ENCODE peak calls at places on chromosomes 3 and 15, in five cellular contexts. S, V, N, Y and X are unnamed samples.

GRCh38 chr3:156456771-156457224 is 98.1 kb downstream of the SSR3 start:
- DNase-seq in S (no peak), V (no peak), N (peak; percentile 46), Y (peak; percentile 41), X (peak; percentile 63)

GRCh38 chr15:70358011-70358819 is 260.5 kb upstream of the TLE3 start:
- DNase-seq in S (no peak), V (no peak), N (no peak), Y (no peak), X (no peak)

GRCh38 chr3:154316974-154317767 is 7.1 kb downstream of the DHX36 start:
- DNase-seq in S (no peak), V (no peak), N (no peak), Y (no peak), X (no peak)

GRCh38 chr15:99486371-99487336 is 79.1 kb upstream of the MEF2A start:
- DNase-seq in S (no peak), V (peak; percentile 55), N (peak; percentile 35), Y (peak; percentile 46), X (peak; percentile 55)

GRCh38 chr3:99543796-99544195 is 94.6 kb upstream of the COL8A1 start:
- DNase-seq in S (no peak), V (no peak), N (no peak), Y (no peak), X (no peak)

GRCh38 chr3:52428151-52429005 is 16.5 kb downstream of the SEMA3G start:
- DNase-seq in S (peak; percentile 50), V (peak; percentile 61), N (peak; percentile 71), Y (peak; percentile 72), X (peak; percentile 75)

GRCh38 chr3:123792473-123793201 is 91.5 kb downstream of the MYLK start:
- DNase-seq in S (no peak), V (no peak), N (peak; percentile 70), Y (peak; percentile 46), X (no peak)

GRCh38 chr3:124532071-124532470 is 198.2 kb upstream of the UMPS start:
- DNase-seq in S (no peak), V (no peak), N (peak; percentile 56), Y (no peak), X (no peak)

GRCh38 chr15:93071469-93071891 is 17.5 kb downstream of the RGMA start:
- DNase-seq in S (no peak), V (no peak), N (peak; percentile 26), Y (peak; percentile 20), X (no peak)

GRCh38 chr3:13479332-13479581 is 849 bp upstream of the HDAC11 start:
- DNase-seq in S (no peak), V (no peak), N (no peak), Y (peak; percentile 19), X (peak; percentile 71)

GRCh38 chr3:127287840-127288239 is at the start of gene PRR20G:
- DNase-seq in S (no peak), V (peak; percentile 11), N (no peak), Y (no peak), X (peak; percentile 53)

GRCh38 chr15:95162521-95162920 is 931.2 kb downstream of the MCTP2 start:
- DNase-seq in S (no peak), V (no peak), N (no peak), Y (peak; percentile 78), X (no peak)

GRCh38 chr3:40691598-40691905 is 166.8 kb downstream of the ZNF621 start:
- DNase-seq in S (no peak), V (no peak), N (no peak), Y (no peak), X (no peak)

GRCh38 chr3:11146771-11147363 is 7.4 kb upstream of the HRH1 start:
- DNase-seq in S (no peak), V (peak; percentile 67), N (peak; percentile 59), Y (no peak), X (no peak)

GRCh38 chr15:77022646-77023575 is 28.0 kb downstream of the PSTPIP1 start:
- DNase-seq in S (no peak), V (no peak), N (no peak), Y (no peak), X (no peak)

GRCh38 chr15:98506711-98507110 is 141.6 kb upstream of the IGF1R start:
- DNase-seq in S (no peak), V (no peak), N (no peak), Y (no peak), X (no peak)

GRCh38 chr3:29582310-29582709 is 301.4 kb downstream of the RBMS3 start:
- DNase-seq in S (no peak), V (no peak), N (no peak), Y (no peak), X (no peak)

GRCh38 chr3:143001034-143001368 is 369 bp upstream of the U2SURP start:
- DNase-seq in S (no peak), V (no peak), N (no peak), Y (no peak), X (no peak)

GRCh38 chr15:71093089-71094024 is 21.9 kb upstream of the THSD4 start:
- DNase-seq in S (no peak), V (peak; percentile 61), N (peak; percentile 93), Y (peak; percentile 81), X (no peak)

GRCh38 chr3:16030342-16030741 is 144.1 kb upstream of the GALNT15 start:
- DNase-seq in S (no peak), V (no peak), N (no peak), Y (no peak), X (no peak)

GRCh38 chr3:182920515-182921084 is 59.7 kb downstream of the DCUN1D1 start:
- DNase-seq in S (no peak), V (peak; percentile 60), N (peak; percentile 10), Y (no peak), X (peak; percentile 57)

GRCh38 chr3:119427669-119428068 is 35.7 kb downstream of the TMEM39A start:
- DNase-seq in S (no peak), V (peak; percentile 36), N (no peak), Y (peak; percentile 14), X (peak; percentile 32)

GRCh38 chr3:151402349-151402748 is 17.8 kb upstream of the P2RY12 start:
- DNase-seq in S (no peak), V (no peak), N (no peak), Y (no peak), X (no peak)

GRCh38 chr15:42549052-42549491 is 434 bp downstream of the HAUS2 start:
- DNase-seq in S (no peak), V (peak; percentile 35), N (peak; percentile 35), Y (no peak), X (peak; percentile 56)

GRCh38 chr3:15324335-15324734 is 8.1 kb downstream of the SH3BP5 start:
- DNase-seq in S (no peak), V (no peak), N (no peak), Y (no peak), X (no peak)

GRCh38 chr3:98986073-98986472 is 84.6 kb upstream of the DCBLD2 start:
- DNase-seq in S (peak; percentile 73), V (peak; percentile 74), N (peak; percentile 95), Y (peak; percentile 87), X (peak; percentile 85)

GRCh38 chr3:149648525-149648924 is 9.3 kb downstream of the WWTR1 start:
- DNase-seq in S (no peak), V (no peak), N (peak; percentile 66), Y (no peak), X (no peak)
- H3K4me3 ChIP-seq in S (no peak overlapping the region), V (no peak overlapping the region), N (no peak overlapping the region), Y (no peak overlapping the region), X (no peak overlapping the region)

GRCh38 chr3:177475266-177475665 is 278.0 kb upstream of the TBL1XR1 start:
- DNase-seq in S (no peak), V (no peak), N (no peak), Y (no peak), X (no peak)

GRCh38 chr3:177481329-177481728 is 284.0 kb upstream of the TBL1XR1 start:
- DNase-seq in S (no peak), V (no peak), N (no peak), Y (no peak), X (no peak)

GRCh38 chr3:177476921-177477435 is 279.7 kb upstream of the TBL1XR1 start:
- DNase-seq in S (no peak), V (no peak), N (peak; percentile 70), Y (no peak), X (no peak)

GRCh38 chr3:177479630-177480029 is 282.3 kb upstream of the TBL1XR1 start:
- DNase-seq in S (no peak), V (no peak), N (no peak), Y (no peak), X (no peak)

GRCh38 chr3:177478170-177478859 is 281.0 kb upstream of the TBL1XR1 start:
- DNase-seq in S (no peak), V (peak; percentile 83), N (peak; percentile 100), Y (peak; percentile 100), X (no peak)
- H3K4me3 ChIP-seq in S (no peak overlapping the region), V (no peak overlapping the region), N (no peak overlapping the region), Y (no peak overlapping the region), X (no peak overlapping the region)

DNA sequence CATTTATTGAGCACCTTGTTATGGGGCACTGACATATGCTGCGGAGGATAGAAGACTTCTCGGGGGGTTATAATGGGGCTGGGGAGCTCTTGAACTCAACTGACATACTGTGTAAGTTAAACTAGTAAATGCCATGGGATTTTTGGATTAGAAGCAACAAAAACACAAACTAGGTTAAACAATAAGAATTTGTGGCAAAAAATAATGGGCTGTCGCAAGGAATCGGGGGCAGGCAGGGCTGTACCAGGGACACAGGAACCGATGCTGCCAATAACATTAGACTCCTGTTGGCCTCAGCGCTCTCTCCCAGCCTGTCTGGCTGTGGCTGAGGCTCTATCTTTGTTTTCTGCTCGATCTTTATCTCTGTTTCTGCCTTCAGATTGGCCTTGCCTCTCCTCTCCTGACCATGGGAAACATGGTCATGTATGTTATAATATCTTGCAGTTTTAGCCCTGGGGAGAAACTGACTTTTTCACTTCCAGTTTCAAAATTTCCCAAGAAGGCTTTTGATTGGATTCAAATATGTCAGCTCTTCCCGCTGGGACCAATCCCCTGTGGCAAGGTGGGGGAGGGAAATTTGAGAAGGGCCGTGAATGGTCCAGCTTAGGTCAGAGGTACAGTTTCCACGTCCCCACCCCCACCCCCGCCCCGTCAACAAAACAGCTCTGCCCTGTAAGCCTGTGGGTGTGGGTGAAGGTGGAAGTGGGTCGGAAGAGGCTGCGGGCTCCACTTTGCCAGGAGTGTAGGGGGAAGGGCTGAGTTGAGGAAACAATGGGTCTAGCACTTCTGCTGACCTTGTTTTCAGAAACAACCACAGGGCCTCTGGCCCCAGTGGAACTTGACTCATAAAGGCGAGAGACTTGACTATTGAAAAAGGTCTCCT is 161.0 kb upstream of the TBL1XR1 start:
- DNase-seq in S (no peak), V (peak; percentile 92), N (peak; percentile 58), Y (peak; percentile 90), X (peak; percentile 60)
- H3K4me3 ChIP-seq in S (peak overlapping the region; percentile 44), V (peak overlapping the region; percentile 27), N (no peak overlapping the region), Y (no peak overlapping the region), X (peak overlapping the region; percentile 64)

DNA sequence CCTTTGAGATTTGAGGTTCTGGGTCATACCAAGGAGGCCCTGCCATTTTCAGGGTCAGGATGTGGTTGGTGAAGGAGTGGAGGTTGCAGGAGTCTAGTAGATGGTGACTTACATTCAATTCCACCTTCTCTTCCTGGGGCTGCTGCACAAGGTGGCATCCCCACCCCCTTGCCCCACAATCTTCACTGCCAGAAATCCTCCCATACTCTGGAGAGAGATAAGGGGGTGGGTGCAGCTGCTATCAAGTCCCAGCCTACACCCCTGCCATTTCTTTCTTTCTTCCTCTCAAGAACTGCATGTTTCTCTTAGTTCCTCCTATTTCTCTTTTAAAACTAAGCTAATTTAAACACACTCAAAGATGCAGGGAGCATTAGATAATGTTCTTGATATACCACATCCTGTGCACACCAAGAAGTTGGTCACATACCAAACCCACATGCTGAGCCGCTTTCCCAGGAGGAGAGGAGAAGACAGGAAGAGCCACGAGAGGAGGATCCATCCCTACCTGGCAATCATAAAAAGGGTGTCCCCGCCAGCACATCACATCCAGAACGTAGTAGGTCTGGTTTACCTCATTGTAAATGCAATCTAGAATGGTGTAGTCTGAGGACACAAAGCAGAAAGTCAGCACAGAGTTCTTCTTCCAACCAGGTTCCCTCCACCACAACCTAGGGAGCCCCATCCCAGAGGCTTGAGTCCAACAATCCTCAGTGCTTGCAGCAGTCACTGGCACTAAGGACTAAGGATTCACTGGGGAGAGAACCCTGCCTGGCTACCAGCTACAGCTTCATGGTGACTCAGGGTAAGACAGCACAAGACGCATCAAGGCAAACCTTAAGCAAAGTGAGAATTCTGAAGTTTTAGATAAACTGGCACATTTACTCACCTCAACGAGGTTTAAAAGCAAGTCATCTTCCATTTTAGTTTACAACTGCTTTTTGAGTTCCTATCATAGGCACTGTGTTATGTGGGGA is 18.5 kb downstream of the SNUPN start:
- DNase-seq in S (no peak), V (no peak), N (no peak), Y (peak; percentile 67), X (no peak)
- H3K4me3 ChIP-seq in S (no peak overlapping the region), V (no peak overlapping the region), N (no peak overlapping the region), Y (no peak overlapping the region), X (no peak overlapping the region)